ENCODE peak calls at places on chromosomes 7 and 10, in six cellular contexts. P, Z, J, I, K and T are unnamed samples.

GRCh38 chr7:155583636-155584035 is 37.3 kb upstream of the CNPY1 start:
- DNase-seq in P (peak; percentile 48), Z (no peak), J (no peak), I (no peak), K (no peak), T (no peak)

GRCh38 chr7:101519324-101520017 is 109.6 kb downstream of the MYL10 start:
- DNase-seq in P (no peak), Z (no peak), J (no peak), I (no peak), K (no peak), T (no peak)

GRCh38 chr10:129579228-129579627 is 112.2 kb downstream of the MGMT start:
- DNase-seq in P (no peak), Z (no peak), J (no peak), I (no peak), K (no peak), T (no peak)

GRCh38 chr7:80210400-80210799 is 75.8 kb downstream of the GNAI1 start:
- DNase-seq in P (no peak), Z (no peak), J (no peak), I (no peak), K (no peak), T (no peak)

GRCh38 chr7:155549226-155549625 is 2.9 kb upstream of the CNPY1 start:
- DNase-seq in P (no peak), Z (no peak), J (no peak), I (no peak), K (no peak), T (no peak)

GRCh38 chr10:6204341-6205191 is 1.8 kb downstream of the PFKFB3 start:
- DNase-seq in P (peak; percentile 90), Z (no peak), J (no peak), I (peak; percentile 93), K (peak; percentile 88), T (peak; percentile 53)

GRCh38 chr7:22992874-22993840 is 20.8 kb downstream of the HYCC1 start:
- DNase-seq in P (no peak), Z (no peak), J (no peak), I (no peak), K (no peak), T (no peak)

GRCh38 chr7:135998081-135998480 is 20.9 kb upstream of the MTPN start:
- DNase-seq in P (no peak), Z (no peak), J (no peak), I (no peak), K (no peak), T (no peak)

GRCh38 chr7:12436896-12437535 is 33.4 kb upstream of the VWDE start:
- DNase-seq in P (no peak), Z (peak; percentile 19), J (no peak), I (no peak), K (peak; percentile 64), T (no peak)

GRCh38 chr10:105542401-105542800 is 901.3 kb downstream of the SORCS3 start:
- DNase-seq in P (no peak), Z (no peak), J (no peak), I (no peak), K (peak; percentile 64), T (no peak)

GRCh38 chr10:69721690-69722310 is 79.9 kb upstream of the COL13A1 start:
- DNase-seq in P (no peak), Z (no peak), J (no peak), I (peak; percentile 91), K (peak; percentile 39), T (peak; percentile 71)

GRCh38 chr7:33744293-33744692 is 161.0 kb upstream of the BMPER start:
- DNase-seq in P (no peak), Z (peak; percentile 24), J (no peak), I (no peak), K (peak; percentile 63), T (no peak)

GRCh38 chr10:49534670-49535381 is 4.1 kb downstream of the ERCC6 start:
- DNase-seq in P (no peak), Z (no peak), J (no peak), I (no peak), K (no peak), T (no peak)

GRCh38 chr10:124717911-124718734 is 26.1 kb downstream of the FAM53B start:
- DNase-seq in P (no peak), Z (peak; percentile 85), J (no peak), I (peak; percentile 53), K (no peak), T (no peak)

GRCh38 chr10:116270691-116271592 is 2.1 kb downstream of the GFRA1 start:
- DNase-seq in P (no peak), Z (no peak), J (no peak), I (peak; percentile 85), K (peak; percentile 69), T (peak; percentile 60)

GRCh38 chr10:12852732-12853131 is 148.8 kb downstream of the CCDC3 start:
- DNase-seq in P (no peak), Z (no peak), J (no peak), I (no peak), K (no peak), T (no peak)

GRCh38 chr7:151951672-151952338 is 4.4 kb upstream of the GALNTL5 start:
- DNase-seq in P (no peak), Z (no peak), J (no peak), I (no peak), K (no peak), T (no peak)

GRCh38 chr7:25456467-25457171 is 228.3 kb upstream of the NPVF start:
- DNase-seq in P (peak; percentile 71), Z (no peak), J (no peak), I (peak; percentile 50), K (peak; percentile 6), T (peak; percentile 30)

GRCh38 chr7:70259497-70259896 is 661.2 kb downstream of the AUTS2 start:
- DNase-seq in P (no peak), Z (no peak), J (no peak), I (no peak), K (no peak), T (peak; percentile 15)

GRCh38 chr7:157679607-157680006 is 342.8 kb downstream of the DNAJB6 start:
- DNase-seq in P (peak; percentile 33), Z (no peak), J (no peak), I (no peak), K (peak; percentile 41), T (no peak)

GRCh38 chr7:26504417-26504816 is 212.8 kb downstream of the SNX10 start:
- DNase-seq in P (no peak), Z (no peak), J (no peak), I (no peak), K (no peak), T (no peak)

GRCh38 chr7:18638594-18639452 is 143.3 kb downstream of the HDAC9 start:
- DNase-seq in P (no peak), Z (no peak), J (no peak), I (no peak), K (no peak), T (no peak)

GRCh38 chr7:140541513-140542192 is 62.3 kb upstream of the MKRN1 start:
- DNase-seq in P (peak; percentile 59), Z (no peak), J (no peak), I (peak; percentile 79), K (peak; percentile 76), T (peak; percentile 63)

GRCh38 chr10:96289218-96289910 is 14.9 kb upstream of the DNTT start:
- DNase-seq in P (no peak), Z (no peak), J (no peak), I (no peak), K (no peak), T (no peak)

GRCh38 chr7:103856929-103857328 is 132.5 kb downstream of the RELN start:
- DNase-seq in P (no peak), Z (no peak), J (no peak), I (no peak), K (no peak), T (no peak)

GRCh38 chr10:24435374-24435773 is 226.4 kb downstream of the KIAA1217 start:
- DNase-seq in P (no peak), Z (no peak), J (no peak), I (no peak), K (no peak), T (no peak)

GRCh38 chr7:148527717-148528168 is 62.8 kb upstream of the C7orf33 start:
- DNase-seq in P (no peak), Z (peak; percentile 86), J (peak; percentile 39), I (peak; percentile 65), K (peak; percentile 72), T (peak; percentile 50)

GRCh38 chr10:454860-455259 is 234.6 kb downstream of the DIP2C start:
- DNase-seq in P (peak; percentile 80), Z (no peak), J (no peak), I (peak; percentile 68), K (no peak), T (peak; percentile 37)

GRCh38 chr7:154868901-154869300 is 134.0 kb downstream of the PAXIP1 start:
- DNase-seq in P (no peak), Z (peak; percentile 35), J (no peak), I (no peak), K (peak; percentile 68), T (no peak)

GRCh38 chr7:39642896-39643295 is 19.5 kb downstream of the RALA start:
- DNase-seq in P (no peak), Z (no peak), J (no peak), I (no peak), K (no peak), T (no peak)

GRCh38 chr7:99106869-99107268 is 37.0 kb downstream of the SMURF1 start:
- DNase-seq in P (no peak), Z (no peak), J (no peak), I (no peak), K (no peak), T (no peak)

GRCh38 chr10:62817120-62817762 is 1.1 kb upstream of the EGR2 start:
- DNase-seq in P (peak; percentile 78), Z (peak; percentile 59), J (peak; percentile 6), I (peak; percentile 70), K (peak; percentile 61), T (peak; percentile 51)

GRCh38 chr10:46106410-46107255 is 60.6 kb upstream of the MSMB start:
- DNase-seq in P (peak; percentile 80), Z (peak; percentile 62), J (no peak), I (peak; percentile 77), K (peak; percentile 49), T (peak; percentile 73)

GRCh38 chr10:4241724-4242345 is 456.8 kb upstream of the KLF6 start:
- DNase-seq in P (no peak), Z (no peak), J (no peak), I (no peak), K (peak; percentile 75), T (peak; percentile 30)
- H3K4me1 ChIP-seq in P (peaks cover 4% of the 10 kb centered on the region), Z (no peaks in the 10 kb centered on the region), J (peaks cover 36% of the 10 kb centered on the region), I (peaks cover 33% of the 10 kb centered on the region), K (peaks cover 31% of the 10 kb centered on the region), T (peaks cover 56% of the 10 kb centered on the region)

DNA sequence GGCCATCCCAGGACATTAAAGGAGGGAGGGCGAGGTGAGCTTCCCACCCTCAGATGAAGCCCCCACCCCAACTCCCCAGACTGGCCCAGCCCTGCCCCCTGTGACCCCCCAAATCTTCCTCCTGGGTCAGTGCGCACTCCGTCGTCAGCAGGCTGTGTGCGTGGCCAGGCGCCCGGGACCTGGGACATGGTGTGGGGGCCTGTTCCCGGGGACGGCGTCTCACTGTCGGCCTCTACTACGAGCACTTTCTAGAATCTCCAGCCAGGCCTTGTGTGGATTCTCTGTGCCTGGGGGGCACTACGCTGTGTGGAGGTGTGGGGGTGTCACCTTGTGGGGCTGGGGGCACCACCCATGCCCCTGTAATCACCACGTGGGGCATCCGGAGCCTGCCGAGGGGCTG is 9.8 kb downstream of the PWWP2B start:
- DNase-seq in P (no peak), Z (no peak), J (no peak), I (no peak), K (no peak), T (no peak)
- H3K27ac ChIP-seq in P (no peak overlapping the region), Z (no peak overlapping the region), J (peak overlapping the region; percentile 88), I (no peak overlapping the region), K (no peak overlapping the region), T (peak overlapping the region; percentile 86)

GRCh38 chr7:16409777-16410176 is 11.6 kb downstream of the CRPPA start:
- DNase-seq in P (no peak), Z (no peak), J (no peak), I (no peak), K (no peak), T (no peak)
- TF ChIP-seq CTCF in P (no peak), Z (peak; percentile 24), J (no peak), I (no peak), K (peak; percentile 9), T (no peak)

GRCh38 chr10:80466724-80467326 is 12.7 kb downstream of the TSPAN14 start:
- DNase-seq in P (no peak), Z (peak; percentile 72), J (no peak), I (no peak), K (no peak), T (no peak)
- H3K4me1 ChIP-seq in P (peaks cover 37% of the 10 kb centered on the region), Z (peaks cover 41% of the 10 kb centered on the region), J (peaks cover 100% of the 10 kb centered on the region), I (peaks cover 62% of the 10 kb centered on the region), K (peaks cover 77% of the 10 kb centered on the region), T (peaks cover 100% of the 10 kb centered on the region)